ENCODE peak calls at places on chromosomes 12 and 14, in five cellular contexts. One of them, this sample, is unnamed.

GRCh38 chr14:100215330-100215885 is 23.5 kb upstream of the YY1 start:
- DNase-seq in HepG2: no peak
- DNase-seq in K562: peak; percentile 18
- DNase-seq in A549: no peak
- DNase-seq in GM12878: no peak
- DNase-seq in this sample: no peak

GRCh38 chr14:93938766-93939303 is 11.7 kb downstream of the FAM181A start:
- DNase-seq in GM12878: no peak
- DNase-seq in A549: no peak
- DNase-seq in HepG2: no peak
- DNase-seq in K562: no peak
- DNase-seq in this sample: peak; percentile 46

GRCh38 chr14:39617537-39617936 is 185.3 kb upstream of the FBXO33 start:
- DNase-seq in GM12878: no peak
- DNase-seq in HepG2: no peak
- DNase-seq in K562: no peak
- DNase-seq in A549: no peak
- DNase-seq in this sample: no peak

GRCh38 chr12:108689314-108690190 is 41.8 kb downstream of the CORO1C start:
- DNase-seq in GM12878: no peak
- DNase-seq in K562: peak; percentile 62
- DNase-seq in HepG2: peak; percentile 89
- DNase-seq in A549: peak; percentile 70
- DNase-seq in this sample: no peak

GRCh38 chr14:95196268-95196667 is 38.9 kb upstream of the DICER1 start:
- DNase-seq in HepG2: peak; percentile 9
- DNase-seq in A549: peak; percentile 27
- DNase-seq in K562: peak; percentile 36
- DNase-seq in GM12878: no peak
- DNase-seq in this sample: no peak

GRCh38 chr12:7748774-7749296 is 1.7 kb upstream of the CLEC4C start:
- DNase-seq in A549: no peak
- DNase-seq in HepG2: no peak
- DNase-seq in K562: no peak
- DNase-seq in GM12878: no peak
- DNase-seq in this sample: no peak

GRCh38 chr12:108784270-108784669 is 53.0 kb upstream of the CORO1C start:
- DNase-seq in K562: no peak
- DNase-seq in HepG2: no peak
- DNase-seq in GM12878: no peak
- DNase-seq in A549: no peak
- DNase-seq in this sample: no peak

GRCh38 chr12:62802981-62803380 is 132.0 kb downstream of the PPM1H start:
- DNase-seq in A549: no peak
- DNase-seq in GM12878: no peak
- DNase-seq in HepG2: no peak
- DNase-seq in K562: no peak
- DNase-seq in this sample: no peak

DNA sequence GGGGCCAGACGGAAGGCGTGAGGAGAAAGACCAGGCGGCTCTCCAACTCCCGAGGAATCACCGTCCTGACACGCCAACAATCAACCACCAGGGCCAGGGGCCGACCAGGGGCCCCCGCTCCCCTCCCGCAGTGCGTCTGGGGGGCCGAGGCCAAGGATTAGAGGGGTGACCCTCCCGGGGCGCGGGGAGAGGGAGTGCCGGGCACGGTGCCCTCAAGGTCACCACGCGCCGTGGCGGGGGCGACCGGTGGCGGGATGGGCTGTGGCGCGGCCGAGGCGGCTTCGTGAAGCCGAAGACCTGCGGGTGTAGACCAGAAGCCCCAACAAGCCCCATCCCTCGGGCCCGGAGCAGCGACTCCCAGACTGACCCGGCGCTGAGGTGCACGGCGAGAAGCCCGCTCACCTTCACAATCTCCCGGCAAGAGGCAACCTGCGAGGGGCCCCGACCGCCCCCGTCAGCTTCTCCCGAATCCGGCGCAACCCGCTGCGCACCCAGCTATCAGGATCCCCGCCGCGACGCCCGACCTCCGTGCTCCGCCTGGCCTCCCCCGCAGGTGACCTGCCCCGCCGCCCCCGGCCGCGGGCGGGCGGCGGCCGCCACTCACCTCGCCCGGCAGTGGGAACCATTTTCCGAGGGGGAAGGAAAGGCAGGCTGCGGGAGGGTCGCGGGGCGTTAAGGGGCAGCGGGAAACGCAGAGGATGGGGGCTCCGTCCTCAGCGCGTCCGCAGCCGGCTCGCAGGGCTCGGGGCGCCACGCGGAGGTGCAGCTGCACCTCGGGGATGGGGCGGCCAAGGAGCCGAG is 446 bp downstream of the ATP2B1 start:
- DNase-seq in HepG2: no peak
- DNase-seq in GM12878: no peak
- DNase-seq in K562: peak; percentile 65
- DNase-seq in A549: peak; percentile 22
- DNase-seq in this sample: peak; percentile 51
- TF ChIP-seq CTCF in HepG2: no peak
- TF ChIP-seq CTCF in GM12878: no peak
- TF ChIP-seq CTCF in K562: no peak
- TF ChIP-seq CTCF in A549: no peak
- TF ChIP-seq CTCF in this sample: no peak

DNA sequence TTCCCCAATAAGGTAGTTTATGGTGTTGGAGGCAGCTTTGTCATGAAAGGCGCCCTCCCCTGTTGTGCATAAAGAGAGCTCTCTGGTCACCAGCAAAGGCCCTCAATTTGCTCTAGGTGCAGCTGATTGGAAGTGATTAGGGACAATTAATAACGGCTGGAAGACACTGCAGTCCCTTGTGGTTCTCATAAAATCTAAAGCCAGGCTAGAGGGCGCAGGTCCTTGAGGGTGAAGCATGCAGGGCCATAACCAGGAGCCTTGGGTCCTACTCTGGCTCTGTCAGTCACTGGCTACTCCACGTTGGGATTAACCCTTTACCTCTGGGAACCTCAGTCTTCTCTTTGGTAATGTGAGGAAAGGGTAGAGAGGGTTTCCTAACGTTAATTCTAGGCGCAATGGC is 1.9 kb downstream of the DAAM1 start:
- DNase-seq in GM12878: no peak
- DNase-seq in HepG2: peak; percentile 24
- DNase-seq in A549: peak; percentile 29
- DNase-seq in K562: peak; percentile 9
- DNase-seq in this sample: peak; percentile 31
- TF ChIP-seq ESRRA in GM12878: no peak
- TF ChIP-seq ESRRA in HepG2: no peak
- TF ChIP-seq ESRRA in A549: no peak
- TF ChIP-seq ESRRA in K562: no peak
- TF ChIP-seq ESRRA in this sample: no peak

GRCh38 chr14:87944987-87945604 is 47.9 kb downstream of the GALC start:
- DNase-seq in HepG2: peak; percentile 29
- DNase-seq in A549: peak; percentile 62
- DNase-seq in GM12878: no peak
- DNase-seq in K562: peak; percentile 15
- DNase-seq in this sample: no peak
- TF ChIP-seq CTCF in HepG2: peak; percentile 65
- TF ChIP-seq CTCF in A549: peak; percentile 73
- TF ChIP-seq CTCF in GM12878: peak; percentile 69
- TF ChIP-seq CTCF in K562: peak; percentile 41
- TF ChIP-seq CTCF in this sample: peak; percentile 53

GRCh38 chr12:97394657-97395056 is 67.9 kb upstream of the RMST start:
- DNase-seq in GM12878: no peak
- DNase-seq in HepG2: no peak
- DNase-seq in K562: no peak
- DNase-seq in A549: no peak
- DNase-seq in this sample: no peak

GRCh38 chr12:97396989-97397388 is 65.6 kb upstream of the RMST start:
- DNase-seq in HepG2: no peak
- DNase-seq in GM12878: no peak
- DNase-seq in A549: no peak
- DNase-seq in K562: no peak
- DNase-seq in this sample: peak; percentile 46
- TF ChIP-seq ESRRA in HepG2: no peak
- TF ChIP-seq ESRRA in GM12878: no peak
- TF ChIP-seq ESRRA in A549: no peak
- TF ChIP-seq ESRRA in K562: no peak
- TF ChIP-seq ESRRA in this sample: no peak

GRCh38 chr14:50823051-50823762 is 7.8 kb downstream of the NIN start:
- DNase-seq in K562: no peak
- DNase-seq in GM12878: peak; percentile 39
- DNase-seq in A549: no peak
- DNase-seq in HepG2: no peak
- DNase-seq in this sample: no peak
- TF ChIP-seq CTCF in K562: no peak
- TF ChIP-seq CTCF in GM12878: no peak
- TF ChIP-seq CTCF in A549: no peak
- TF ChIP-seq CTCF in HepG2: no peak
- TF ChIP-seq CTCF in this sample: no peak

DNA sequence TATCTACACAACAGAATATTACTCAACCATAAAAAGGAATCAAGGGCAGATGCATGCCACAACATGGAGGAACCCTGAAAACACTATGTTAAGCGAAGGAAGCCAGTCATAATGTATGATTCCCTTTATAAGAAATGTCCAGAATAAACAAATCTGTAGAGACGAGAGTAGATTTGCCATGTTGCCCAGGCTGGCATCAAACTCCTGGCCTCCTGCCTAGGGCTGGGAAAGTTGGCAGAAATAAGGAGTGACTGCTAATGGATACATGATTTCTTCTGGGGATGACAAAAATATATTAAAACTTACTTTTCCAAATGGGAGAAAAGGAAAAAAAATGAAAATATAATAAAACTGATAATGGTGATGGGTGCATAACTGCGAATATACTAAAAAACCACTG is 10.9 kb downstream of the CLIP1 start:
- DNase-seq in A549: no peak
- DNase-seq in HepG2: no peak
- DNase-seq in K562: no peak
- DNase-seq in GM12878: no peak
- DNase-seq in this sample: no peak
- TF ChIP-seq ESRRA in A549: no peak
- TF ChIP-seq ESRRA in HepG2: no peak
- TF ChIP-seq ESRRA in K562: no peak
- TF ChIP-seq ESRRA in GM12878: no peak
- TF ChIP-seq ESRRA in this sample: no peak

GRCh38 chr12:81330480-81330879 is 252.6 kb downstream of the ACSS3 start:
- DNase-seq in HepG2: no peak
- DNase-seq in A549: no peak
- DNase-seq in K562: no peak
- DNase-seq in GM12878: no peak
- DNase-seq in this sample: no peak

GRCh38 chr12:81333812-81334211 is 255.9 kb downstream of the ACSS3 start:
- DNase-seq in GM12878: no peak
- DNase-seq in A549: no peak
- DNase-seq in K562: no peak
- DNase-seq in HepG2: no peak
- DNase-seq in this sample: no peak

GRCh38 chr12:81332054-81332453 is 254.2 kb downstream of the ACSS3 start:
- DNase-seq in HepG2: no peak
- DNase-seq in A549: no peak
- DNase-seq in K562: no peak
- DNase-seq in GM12878: no peak
- DNase-seq in this sample: no peak

GRCh38 chr12:81327458-81327857 is 249.6 kb downstream of the ACSS3 start:
- DNase-seq in GM12878: no peak
- DNase-seq in HepG2: no peak
- DNase-seq in A549: no peak
- DNase-seq in K562: no peak
- DNase-seq in this sample: no peak

DNA sequence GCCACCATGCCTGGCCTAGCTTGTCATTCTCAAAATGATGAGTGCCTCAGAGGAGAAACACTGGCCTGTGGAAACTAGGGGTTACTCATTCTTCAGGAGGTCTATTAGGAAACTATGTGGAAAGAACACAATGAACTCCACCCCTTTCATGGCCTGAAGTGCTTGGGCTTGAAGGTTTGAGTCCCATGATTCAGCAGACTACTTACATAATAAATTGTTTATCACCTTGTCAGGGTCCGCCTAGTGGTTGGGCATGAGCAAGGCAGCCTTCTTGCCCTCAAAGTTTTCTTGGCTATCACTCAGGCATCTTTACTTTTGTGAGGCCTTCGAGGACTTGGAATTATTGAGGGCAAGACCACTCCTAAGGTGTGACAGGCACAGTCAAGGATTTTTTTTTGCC is 251.2 kb downstream of the ACSS3 start:
- DNase-seq in A549: peak; percentile 55
- DNase-seq in K562: peak; percentile 4
- DNase-seq in HepG2: peak; percentile 42
- DNase-seq in GM12878: no peak
- DNase-seq in this sample: peak; percentile 55
- TF ChIP-seq CTCF in A549: no peak
- TF ChIP-seq CTCF in K562: no peak
- TF ChIP-seq CTCF in HepG2: peak; percentile 34
- TF ChIP-seq CTCF in GM12878: peak; percentile 39
- TF ChIP-seq CTCF in this sample: peak; percentile 81

DNA sequence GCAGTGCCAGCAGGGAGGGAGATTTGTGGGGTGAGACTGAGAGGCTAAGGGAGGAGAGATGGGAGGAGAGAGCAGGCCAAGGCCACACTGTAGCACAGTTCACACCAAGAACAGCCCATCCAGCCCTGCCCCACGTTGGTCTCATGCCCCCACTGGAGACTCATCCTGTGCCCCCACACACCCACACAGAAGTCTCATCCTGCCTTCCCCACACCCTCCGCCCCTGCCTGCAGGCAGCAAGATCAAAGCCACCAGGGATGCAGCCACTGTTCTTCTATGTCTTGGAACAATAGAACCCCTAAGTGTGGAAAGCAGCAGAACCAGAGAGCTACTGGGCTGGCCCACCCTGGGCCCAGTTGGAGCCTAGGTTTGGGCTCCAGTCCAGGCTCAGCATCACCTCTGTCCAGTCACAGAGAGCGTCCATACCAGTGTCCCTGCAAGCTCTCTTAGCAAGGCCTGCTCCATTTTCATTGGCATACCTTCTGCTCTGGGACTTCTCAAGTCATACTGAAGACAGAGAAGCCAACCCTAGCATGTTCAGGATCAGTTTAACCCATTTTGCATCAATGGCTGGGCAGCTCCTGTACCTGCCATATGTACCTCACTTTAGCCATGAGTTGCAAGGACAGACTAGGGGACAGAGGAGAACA is 31.7 kb upstream of the HDAC7 start:
- DNase-seq in HepG2: no peak
- DNase-seq in A549: no peak
- DNase-seq in K562: no peak
- DNase-seq in GM12878: no peak
- DNase-seq in this sample: no peak
- TF ChIP-seq ESRRA in HepG2: no peak
- TF ChIP-seq ESRRA in A549: no peak
- TF ChIP-seq ESRRA in K562: no peak
- TF ChIP-seq ESRRA in GM12878: no peak
- TF ChIP-seq ESRRA in this sample: no peak

This sample was measured in WTC11.